ENCODE peak calls at places on chromosomes 4 and X, in four cellular contexts. X is heart right ventricle; F is activated CD4-positive, alpha-beta T cell treated with anti-CD3 and anti-CD28 coated beads for 36 hours; I is psoas muscle. Q is an unnamed sample.

GRCh38 chr4:111404673-111405072 is 740.6 kb upstream of the FAM241A start:
- ATAC-seq in X (no peak), F (no peak), I (peak), Q (no peak)

GRCh38 chr4:77959566-77960338 is 97.1 kb downstream of the MRPL1 start:
- ATAC-seq in X (no peak), F (no peak), I (peak), Q (no peak)

GRCh38 chr4:184406915-184407314 is 67.4 kb downstream of the IRF2 start:
- ATAC-seq in X (peak), F (no peak), I (no peak), Q (peak)

GRCh38 chr4:26823583-26823982 is 37.1 kb upstream of the STIM2 start:
- ATAC-seq in X (no peak), F (no peak), I (no peak), Q (no peak)

GRCh38 chr4:10347815-10348214 is 109.4 kb downstream of the ZNF518B start:
- ATAC-seq in X (no peak), F (no peak), I (no peak), Q (no peak)

GRCh38 chrX:120790118-120790517 is 85.5 kb downstream of the CT47B1 start:
- ATAC-seq in X (peak), F (peak), I (peak), Q (peak)

GRCh38 chrX:139967300-139967699 is 2.0 kb upstream of the CXorf66 start:
- ATAC-seq in X (no peak), F (no peak), I (no peak), Q (no peak)

GRCh38 chrX:79159800-79160199 is 15.3 kb downstream of the GPR174 start:
- ATAC-seq in X (no peak), F (peak), I (no peak), Q (no peak)

Q was measured in esophagus mucosa.